ENCODE peak calls at places on chromosomes 6 and 20, in seven cellular contexts. One of them, this sample, is unnamed.

GRCh38 chr20:56406910-56407309 is 5.2 kb upstream of the CASS4 start:
- DNase-seq in adrenal gland: no peak
- DNase-seq in brain microvascular endothelial cell: no peak
- DNase-seq in A549: no peak
- DNase-seq in psoas muscle: no peak
- DNase-seq in neuronal stem cell: no peak
- DNase-seq in SJCRH30: no peak
- DNase-seq in this sample: no peak

GRCh38 chr6:152096863-152097496 is 289.5 kb downstream of the ESR1 start:
- DNase-seq in adrenal gland: no peak
- DNase-seq in brain microvascular endothelial cell: peak; percentile 79
- DNase-seq in A549: no peak
- DNase-seq in psoas muscle: no peak
- DNase-seq in neuronal stem cell: no peak
- DNase-seq in SJCRH30: peak; percentile 35
- DNase-seq in this sample: no peak

GRCh38 chr6:143061597-143062385 is 1.1 kb downstream of the AIG1 start:
- DNase-seq in adrenal gland: no peak
- DNase-seq in brain microvascular endothelial cell: no peak
- DNase-seq in A549: no peak
- DNase-seq in psoas muscle: no peak
- DNase-seq in neuronal stem cell: no peak
- DNase-seq in SJCRH30: no peak
- DNase-seq in this sample: no peak

GRCh38 chr20:44384423-44385027 is 29.0 kb downstream of the HNF4A start:
- DNase-seq in adrenal gland: peak; percentile 83
- DNase-seq in brain microvascular endothelial cell: peak; percentile 56
- DNase-seq in A549: peak; percentile 56
- DNase-seq in psoas muscle: peak; percentile 82
- DNase-seq in neuronal stem cell: peak; percentile 56
- DNase-seq in SJCRH30: peak; percentile 89
- DNase-seq in this sample: peak; percentile 82

GRCh38 chr20:1840865-1841553 is 54.2 kb upstream of the SIRPA start:
- DNase-seq in adrenal gland: no peak
- DNase-seq in brain microvascular endothelial cell: no peak
- DNase-seq in A549: no peak
- DNase-seq in psoas muscle: no peak
- DNase-seq in neuronal stem cell: no peak
- DNase-seq in SJCRH30: no peak
- DNase-seq in this sample: no peak

GRCh38 chr20:25247100-25247665 is 702 bp upstream of the PYGB start:
- DNase-seq in adrenal gland: peak; percentile 71
- DNase-seq in brain microvascular endothelial cell: peak; percentile 59
- DNase-seq in A549: peak; percentile 87
- DNase-seq in psoas muscle: peak; percentile 60
- DNase-seq in neuronal stem cell: peak; percentile 58
- DNase-seq in SJCRH30: peak; percentile 75
- DNase-seq in this sample: peak; percentile 88

GRCh38 chr20:45538209-45538798 is 978 bp downstream of the WFDC6 start:
- DNase-seq in adrenal gland: no peak
- DNase-seq in brain microvascular endothelial cell: no peak
- DNase-seq in A549: no peak
- DNase-seq in psoas muscle: no peak
- DNase-seq in neuronal stem cell: no peak
- DNase-seq in SJCRH30: no peak
- DNase-seq in this sample: peak; percentile 12

GRCh38 chr6:958531-958930 is 265.6 kb upstream of the EXOC2 start:
- DNase-seq in adrenal gland: no peak
- DNase-seq in brain microvascular endothelial cell: peak; percentile 74
- DNase-seq in A549: no peak
- DNase-seq in psoas muscle: no peak
- DNase-seq in neuronal stem cell: no peak
- DNase-seq in SJCRH30: no peak
- DNase-seq in this sample: peak; percentile 88

GRCh38 chr6:21915707-21916399 is 322.3 kb downstream of the SOX4 start:
- DNase-seq in adrenal gland: no peak
- DNase-seq in brain microvascular endothelial cell: peak; percentile 11
- DNase-seq in A549: no peak
- DNase-seq in psoas muscle: no peak
- DNase-seq in neuronal stem cell: no peak
- DNase-seq in SJCRH30: no peak
- DNase-seq in this sample: no peak

GRCh38 chr6:42979523-42980177 is 669 bp upstream of the PEX6 start:
- DNase-seq in adrenal gland: no peak
- DNase-seq in brain microvascular endothelial cell: peak; percentile 23
- DNase-seq in A549: peak; percentile 46
- DNase-seq in psoas muscle: no peak
- DNase-seq in neuronal stem cell: no peak
- DNase-seq in SJCRH30: no peak
- DNase-seq in this sample: no peak

GRCh38 chr20:40339661-40340449 is 349.2 kb downstream of the MAFB start:
- DNase-seq in adrenal gland: peak; percentile 51
- DNase-seq in brain microvascular endothelial cell: no peak
- DNase-seq in A549: no peak
- DNase-seq in psoas muscle: peak; percentile 27
- DNase-seq in neuronal stem cell: no peak
- DNase-seq in SJCRH30: no peak
- DNase-seq in this sample: no peak

GRCh38 chr20:58011106-58011946 is 217.1 kb downstream of the ANKRD60 start:
- DNase-seq in adrenal gland: no peak
- DNase-seq in brain microvascular endothelial cell: no peak
- DNase-seq in A549: no peak
- DNase-seq in psoas muscle: no peak
- DNase-seq in neuronal stem cell: no peak
- DNase-seq in SJCRH30: no peak
- DNase-seq in this sample: no peak

GRCh38 chr6:165850434-165851019 is 187.5 kb upstream of the PDE10A start:
- DNase-seq in adrenal gland: peak; percentile 78
- DNase-seq in brain microvascular endothelial cell: peak; percentile 64
- DNase-seq in A549: peak; percentile 59
- DNase-seq in psoas muscle: peak; percentile 64
- DNase-seq in neuronal stem cell: peak; percentile 53
- DNase-seq in SJCRH30: peak; percentile 77
- DNase-seq in this sample: peak; percentile 49

GRCh38 chr6:137910424-137910834 is 43.4 kb downstream of the TNFAIP3 start:
- DNase-seq in adrenal gland: no peak
- DNase-seq in brain microvascular endothelial cell: peak; percentile 12
- DNase-seq in A549: no peak
- DNase-seq in psoas muscle: no peak
- DNase-seq in neuronal stem cell: no peak
- DNase-seq in SJCRH30: no peak
- DNase-seq in this sample: no peak

GRCh38 chr20:48605364-48606116 is 222.3 kb downstream of the PREX1 start:
- DNase-seq in adrenal gland: no peak
- DNase-seq in brain microvascular endothelial cell: no peak
- DNase-seq in A549: no peak
- DNase-seq in psoas muscle: no peak
- DNase-seq in neuronal stem cell: no peak
- DNase-seq in SJCRH30: no peak
- DNase-seq in this sample: peak; percentile 0

GRCh38 chr20:20971810-20972209 is 134.3 kb downstream of the LINC00237 start:
- DNase-seq in adrenal gland: no peak
- DNase-seq in brain microvascular endothelial cell: no peak
- DNase-seq in A549: no peak
- DNase-seq in psoas muscle: no peak
- DNase-seq in neuronal stem cell: no peak
- DNase-seq in SJCRH30: no peak
- DNase-seq in this sample: no peak

GRCh38 chr6:33869826-33870423 is 66.1 kb upstream of the MLN start:
- DNase-seq in adrenal gland: no peak
- DNase-seq in brain microvascular endothelial cell: no peak
- DNase-seq in A549: no peak
- DNase-seq in psoas muscle: no peak
- DNase-seq in neuronal stem cell: peak; percentile 12
- DNase-seq in SJCRH30: no peak
- DNase-seq in this sample: peak; percentile 22

GRCh38 chr6:117549606-117550005 is 52.7 kb downstream of the GOPC start:
- DNase-seq in adrenal gland: no peak
- DNase-seq in brain microvascular endothelial cell: no peak
- DNase-seq in A549: no peak
- DNase-seq in psoas muscle: no peak
- DNase-seq in neuronal stem cell: no peak
- DNase-seq in SJCRH30: no peak
- DNase-seq in this sample: no peak

GRCh38 chr6:47832386-47833080 is 50.7 kb downstream of the OPN5 start:
- DNase-seq in adrenal gland: no peak
- DNase-seq in brain microvascular endothelial cell: no peak
- DNase-seq in A549: no peak
- DNase-seq in psoas muscle: no peak
- DNase-seq in neuronal stem cell: no peak
- DNase-seq in SJCRH30: no peak
- DNase-seq in this sample: no peak

GRCh38 chr6:7238900-7239589 is 74.0 kb downstream of the SSR1 start:
- DNase-seq in adrenal gland: peak; percentile 96
- DNase-seq in brain microvascular endothelial cell: peak; percentile 75
- DNase-seq in A549: peak; percentile 56
- DNase-seq in psoas muscle: peak; percentile 90
- DNase-seq in neuronal stem cell: peak; percentile 64
- DNase-seq in SJCRH30: peak; percentile 86
- DNase-seq in this sample: peak; percentile 99

GRCh38 chr6:35086282-35086632 is 54.9 kb downstream of the TCP11 start:
- DNase-seq in adrenal gland: no peak
- DNase-seq in brain microvascular endothelial cell: no peak
- DNase-seq in A549: no peak
- DNase-seq in psoas muscle: no peak
- DNase-seq in neuronal stem cell: no peak
- DNase-seq in SJCRH30: no peak
- DNase-seq in this sample: peak; percentile 20

GRCh38 chr6:10347561-10348327 is 67.1 kb downstream of the TFAP2A start:
- DNase-seq in adrenal gland: no peak
- DNase-seq in brain microvascular endothelial cell: peak; percentile 18
- DNase-seq in A549: peak; percentile 36
- DNase-seq in psoas muscle: no peak
- DNase-seq in neuronal stem cell: no peak
- DNase-seq in SJCRH30: no peak
- DNase-seq in this sample: no peak

GRCh38 chr6:143234686-143235085 is 174.0 kb downstream of the AIG1 start:
- DNase-seq in adrenal gland: no peak
- DNase-seq in brain microvascular endothelial cell: no peak
- DNase-seq in A549: no peak
- DNase-seq in psoas muscle: no peak
- DNase-seq in neuronal stem cell: no peak
- DNase-seq in SJCRH30: no peak
- DNase-seq in this sample: no peak

DNA sequence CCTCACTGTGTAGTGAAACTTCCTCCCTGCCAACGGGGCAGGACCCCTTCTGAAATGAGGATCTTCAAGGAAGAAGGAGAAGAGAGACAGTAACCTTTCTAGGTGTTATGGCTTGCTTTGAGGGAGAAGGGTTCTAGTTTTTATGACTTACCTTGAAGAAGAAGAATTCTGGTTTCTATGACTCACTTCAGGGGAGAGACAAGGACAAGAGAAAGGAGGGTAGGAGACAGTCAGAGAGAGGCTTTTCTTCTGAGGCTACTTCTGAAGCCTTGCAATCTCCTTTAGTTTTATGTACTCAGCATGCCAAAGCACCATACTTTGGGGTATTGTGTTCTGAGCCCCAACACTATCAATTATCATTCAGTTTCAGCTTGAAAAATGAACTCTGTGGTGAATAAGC is 25.8 kb upstream of the IBTK start:
- DNase-seq in adrenal gland: no peak
- DNase-seq in brain microvascular endothelial cell: no peak
- DNase-seq in A549: no peak
- DNase-seq in psoas muscle: no peak
- DNase-seq in neuronal stem cell: no peak
- DNase-seq in SJCRH30: no peak
- DNase-seq in this sample: no peak
- H3K27ac ChIP-seq in adrenal gland: no peak overlapping the region
- H3K27ac ChIP-seq in brain microvascular endothelial cell: no peak overlapping the region
- H3K27ac ChIP-seq in A549: peak overlapping the region; percentile 44
- H3K27ac ChIP-seq in psoas muscle: no peak overlapping the region
- H3K27ac ChIP-seq in neuronal stem cell: no peak overlapping the region
- H3K27ac ChIP-seq in SJCRH30: no peak overlapping the region
- H3K27ac ChIP-seq in this sample: no peak overlapping the region

DNA sequence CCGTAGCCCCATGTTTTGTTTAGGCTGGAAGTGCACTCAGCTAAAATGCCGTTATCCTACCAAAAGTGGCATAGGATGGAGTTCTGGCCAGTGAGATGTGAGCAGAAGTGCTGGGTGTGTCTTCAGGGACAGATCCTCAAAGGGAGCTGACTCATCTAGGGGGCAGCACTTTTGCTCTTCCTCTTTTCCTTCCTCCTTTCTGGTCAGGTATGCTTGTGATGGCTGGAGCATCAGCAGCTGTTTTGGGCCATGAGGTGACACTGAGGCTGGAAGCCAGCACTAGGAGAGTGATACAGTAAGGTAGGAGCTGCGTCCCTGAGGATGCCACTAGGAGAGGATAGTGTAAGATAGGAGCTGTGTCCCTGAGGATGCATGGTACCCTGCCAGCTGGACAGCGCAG is 4.6 kb upstream of the OSBPL2 start:
- DNase-seq in adrenal gland: no peak
- DNase-seq in brain microvascular endothelial cell: no peak
- DNase-seq in A549: no peak
- DNase-seq in psoas muscle: no peak
- DNase-seq in neuronal stem cell: no peak
- DNase-seq in SJCRH30: no peak
- DNase-seq in this sample: no peak
- H3K27ac ChIP-seq in adrenal gland: no peak overlapping the region
- H3K27ac ChIP-seq in brain microvascular endothelial cell: no peak overlapping the region
- H3K27ac ChIP-seq in A549: no peak overlapping the region
- H3K27ac ChIP-seq in psoas muscle: no peak overlapping the region
- H3K27ac ChIP-seq in neuronal stem cell: no peak overlapping the region
- H3K27ac ChIP-seq in SJCRH30: no peak overlapping the region
- H3K27ac ChIP-seq in this sample: no peak overlapping the region

GRCh38 chr6:5557506-5557905 is 296.2 kb downstream of the FARS2 start:
- DNase-seq in adrenal gland: no peak
- DNase-seq in brain microvascular endothelial cell: no peak
- DNase-seq in A549: no peak
- DNase-seq in psoas muscle: no peak
- DNase-seq in neuronal stem cell: no peak
- DNase-seq in SJCRH30: peak; percentile 25
- DNase-seq in this sample: no peak
- H3K27ac ChIP-seq in adrenal gland: no peak overlapping the region
- H3K27ac ChIP-seq in brain microvascular endothelial cell: no peak overlapping the region
- H3K27ac ChIP-seq in A549: no peak overlapping the region
- H3K27ac ChIP-seq in psoas muscle: no peak overlapping the region
- H3K27ac ChIP-seq in neuronal stem cell: no peak overlapping the region
- H3K27ac ChIP-seq in SJCRH30: peak overlapping the region; percentile 11
- H3K27ac ChIP-seq in this sample: peak overlapping the region; percentile 69

DNA sequence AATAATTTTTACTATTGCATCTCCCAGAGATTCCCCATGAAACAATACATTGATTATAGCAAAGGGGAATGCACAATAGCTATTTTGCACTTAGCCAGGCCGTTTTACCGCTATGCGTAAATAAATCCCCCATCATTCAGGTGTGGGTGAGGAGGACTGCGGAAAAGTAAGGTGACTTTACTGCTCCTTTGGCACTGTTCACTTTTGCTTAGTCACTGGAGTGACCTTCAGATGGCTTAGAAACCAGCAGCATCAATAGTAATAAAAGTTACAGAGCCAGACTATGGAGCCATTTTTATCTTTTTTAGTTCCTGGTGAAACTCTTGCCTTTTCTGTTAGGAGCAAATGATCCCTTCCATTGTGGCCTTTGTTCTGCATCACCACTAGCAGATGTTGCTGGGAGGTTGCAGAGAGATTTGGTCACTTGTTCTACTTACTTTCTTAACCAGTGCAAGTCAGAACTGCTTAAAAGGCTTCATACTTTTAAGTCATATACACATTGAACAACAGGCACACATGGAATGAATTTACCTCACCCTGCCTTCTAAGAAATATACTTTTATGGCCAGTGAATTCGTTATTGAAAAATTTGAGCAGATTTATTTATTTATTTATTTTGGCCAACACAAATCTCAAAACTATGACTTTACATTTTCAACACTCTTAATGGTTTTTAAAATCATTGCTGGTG is 12.1 kb upstream of the BTBD3 start:
- DNase-seq in adrenal gland: no peak
- DNase-seq in brain microvascular endothelial cell: no peak
- DNase-seq in A549: no peak
- DNase-seq in psoas muscle: no peak
- DNase-seq in neuronal stem cell: no peak
- DNase-seq in SJCRH30: no peak
- DNase-seq in this sample: no peak
- H3K27ac ChIP-seq in adrenal gland: no peak overlapping the region
- H3K27ac ChIP-seq in brain microvascular endothelial cell: no peak overlapping the region
- H3K27ac ChIP-seq in A549: no peak overlapping the region
- H3K27ac ChIP-seq in psoas muscle: no peak overlapping the region
- H3K27ac ChIP-seq in neuronal stem cell: peak overlapping the region; percentile 3
- H3K27ac ChIP-seq in SJCRH30: no peak overlapping the region
- H3K27ac ChIP-seq in this sample: no peak overlapping the region